ENCODE peak calls at places on chromosomes 5 and 9, in five cellular contexts. Z is DMS 273 treated with DMSO at 0.1 percent for 48 hours, N is omental fat pad, G is left ventricle myocardium superior, Q is sigmoid colon. B is an unnamed sample.

GRCh38 chr5:88938488-88938887 is 55.5 kb upstream of the MEF2C start:
- DNase-seq in Z (no peak), N (no peak), G (no peak), Q (no peak), B (no peak)

GRCh38 chr9:126504086-126504976 is 109.4 kb upstream of the LMX1B start:
- DNase-seq in Z (no peak), N (no peak), G (no peak), Q (peak; percentile 48), B (no peak)

GRCh38 chr5:24804221-24804681 is 159.5 kb upstream of the CDH10 start:
- DNase-seq in Z (no peak), N (no peak), G (no peak), Q (no peak), B (no peak)

GRCh38 chr5:113546711-113547159 is 33.2 kb downstream of the YTHDC2 start:
- DNase-seq in Z (no peak), N (no peak), G (no peak), Q (no peak), B (no peak)

GRCh38 chr9:137411260-137411659 is 11.7 kb downstream of the EXD3 start:
- DNase-seq in Z (no peak), N (no peak), G (peak; percentile 43), Q (no peak), B (no peak)

GRCh38 chr9:35726876-35727438 is 5.0 kb downstream of the TLN1 start:
- DNase-seq in Z (peak; percentile 26), N (no peak), G (peak; percentile 70), Q (peak; percentile 91), B (peak; percentile 60)

GRCh38 chr9:124635285-124635684 is 128.1 kb upstream of the NR5A1 start:
- DNase-seq in Z (no peak), N (no peak), G (no peak), Q (no peak), B (no peak)

GRCh38 chr9:121744687-121745395 is 93.4 kb downstream of the DAB2IP start:
- DNase-seq in Z (no peak), N (no peak), G (no peak), Q (no peak), B (no peak)

GRCh38 chr5:119346404-119346803 is 9.4 kb upstream of the TNFAIP8 start:
- DNase-seq in Z (no peak), N (no peak), G (no peak), Q (no peak), B (no peak)

GRCh38 chr9:129195606-129196005 is 17.5 kb upstream of the IER5L start:
- DNase-seq in Z (no peak), N (no peak), G (no peak), Q (no peak), B (no peak)

GRCh38 chr9:77883846-77884771 is 147.5 kb downstream of the GNAQ start:
- DNase-seq in Z (no peak), N (no peak), G (no peak), Q (no peak), B (no peak)

GRCh38 chr5:37217976-37218375 is 31.2 kb downstream of the CPLANE1 start:
- DNase-seq in Z (no peak), N (no peak), G (no peak), Q (no peak), B (no peak)

GRCh38 chr5:7246312-7246711 is 149.6 kb upstream of the ADCY2 start:
- DNase-seq in Z (no peak), N (no peak), G (no peak), Q (no peak), B (no peak)

GRCh38 chr9:114804504-114804903 is 1.3 kb downstream of the TNFSF15 start:
- DNase-seq in Z (no peak), N (no peak), G (no peak), Q (no peak), B (no peak)